ENCODE peak calls at places on chromosomes 1 and 21, in eight cellular contexts. E, M, U, H, X, W, J and B are unnamed samples. For H3K4me1, the result is how much of the 10 kb centered on the place peaks cover.

GRCh38 chr1:178739285-178740045 is 14.4 kb downstream of the RALGPS2 start:
- DNase-seq in E (no peak), M (no peak), U (no peak), X (peak), J (peak), W (no peak), H (no peak), B (no peak)

GRCh38 chr1:51519857-51520699 is 1.0 kb upstream of the EPS15 start:
- DNase-seq in E (no peak), M (no peak), W (no peak), J (peak), H (no peak), X (peak), U (peak), B (no peak)

GRCh38 chr21:44601596-44602473 is 1.4 kb downstream of the KRTAP10-7 start:
- DNase-seq in H (no peak), E (no peak), X (no peak), W (no peak), U (no peak), J (no peak), M (no peak), B (no peak)

GRCh38 chr1:104264506-104264905 is 514.8 kb downstream of the AMY1C start:
- DNase-seq in U (no peak), H (no peak), J (no peak), M (no peak), E (no peak), W (no peak), X (no peak), B (no peak)

GRCh38 chr1:203346060-203346754 is 4.7 kb downstream of the FMOD start:
- DNase-seq in X (no peak), M (no peak), W (no peak), E (no peak), H (no peak), U (no peak), J (no peak), B (no peak)

GRCh38 chr1:76133977-76134376 is 59.4 kb downstream of the ST6GALNAC3 start:
- DNase-seq in H (no peak), E (no peak), W (no peak), U (no peak), J (no peak), X (no peak), M (no peak), B (no peak)

GRCh38 chr1:156898151-156898550 is 4.6 kb downstream of the PEAR1 start:
- DNase-seq in U (peak), J (peak), X (peak), E (no peak), H (no peak), M (no peak), W (peak), B (no peak)

GRCh38 chr1:27111771-27112573 is 43.0 kb downstream of the SLC9A1 start:
- DNase-seq in M (no peak), U (peak), E (peak), W (peak), H (no peak), X (peak), J (peak), B (peak)

GRCh38 chr1:8137406-8138244 is 111.5 kb upstream of the ERRFI1 start:
- DNase-seq in W (no peak), J (peak), X (peak), U (peak), H (peak), M (no peak), E (peak), B (no peak)

GRCh38 chr1:202240956-202241355 is 47.4 kb downstream of the LGR6 start:
- DNase-seq in H (no peak), X (no peak), J (no peak), M (no peak), U (no peak), W (no peak), E (peak), B (no peak)

GRCh38 chr1:2301607-2302291 is 73.6 kb downstream of the SKI start:
- DNase-seq in H (no peak), X (no peak), U (no peak), J (no peak), E (no peak), W (no peak), M (no peak), B (no peak)

GRCh38 chr1:217425528-217425927 is 205.4 kb downstream of the GPATCH2 start:
- DNase-seq in W (no peak), E (no peak), X (peak), J (no peak), M (no peak), H (peak), U (no peak), B (no peak)

GRCh38 chr1:160131803-160132565 is 16.4 kb downstream of the ATP1A2 start:
- DNase-seq in M (no peak), X (no peak), J (no peak), H (no peak), U (no peak), E (peak), W (peak), B (no peak)

GRCh38 chr1:160135051-160135592 is 16.3 kb upstream of the ATP1A4 start:
- DNase-seq in X (no peak), U (no peak), H (no peak), W (no peak), M (no peak), E (no peak), J (no peak), B (no peak)

GRCh38 chr1:160136926-160137200 is 14.5 kb upstream of the ATP1A4 start:
- DNase-seq in J (no peak), W (no peak), M (no peak), X (no peak), E (no peak), H (no peak), U (no peak), B (no peak)

GRCh38 chr1:160136121-160136925 is 15.1 kb upstream of the ATP1A4 start:
- DNase-seq in W (no peak), U (no peak), M (no peak), E (no peak), J (no peak), H (no peak), X (no peak), B (no peak)

DNA sequence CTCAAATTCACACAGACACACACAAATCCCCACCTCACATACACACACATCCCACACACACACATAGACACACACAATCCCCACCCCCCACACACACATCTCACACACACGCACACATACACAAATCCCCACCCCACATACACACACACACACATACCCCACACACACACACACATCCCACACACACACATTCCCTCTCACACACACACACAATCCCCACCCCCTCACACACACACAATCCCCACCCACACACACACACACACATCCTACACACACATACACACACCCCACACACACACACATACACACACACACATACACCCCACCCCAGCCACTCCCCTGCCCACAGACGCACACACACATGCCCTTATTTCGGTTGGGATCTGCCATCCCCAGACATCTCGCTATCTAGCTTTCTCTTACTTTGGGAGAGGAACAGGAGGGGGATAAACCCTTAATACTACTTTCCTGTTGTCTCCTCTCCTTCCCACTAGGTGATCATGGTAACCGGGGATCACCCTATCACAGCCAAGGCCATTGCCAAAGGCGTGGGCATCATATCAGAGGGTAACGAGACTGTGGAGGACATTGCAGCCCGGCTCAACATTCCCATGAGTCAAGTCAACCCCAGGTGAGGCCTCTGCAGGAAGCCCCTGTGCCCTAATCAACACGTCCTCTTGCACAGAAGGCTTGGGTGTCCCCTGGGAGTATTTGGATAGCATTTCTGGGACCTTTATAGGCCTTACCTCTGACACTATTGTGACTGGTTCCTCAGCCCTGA is 17.2 kb upstream of the ATP1A4 start:
- DNase-seq in U (no peak), H (no peak), X (no peak), J (no peak), W (no peak), E (no peak), M (no peak), B (no peak)
- TF ChIP-seq CTCF in U (no peak), H (no peak), X (no peak), J (no peak), W (no peak), E (no peak), M (no peak), B (no peak)

GRCh38 chr1:212412374-212412773 is 2.3 kb downstream of the PACC1 start:
- DNase-seq in H (no peak), E (no peak), W (no peak), J (no peak), X (no peak), M (peak), U (no peak), B (no peak)

GRCh38 chr1:212414328-212415106 is at the start of gene PACC1:
- DNase-seq in E (peak), M (no peak), U (peak), W (peak), J (peak), X (peak), H (peak), B (peak)

GRCh38 chr1:212413902-212414327 is 771 bp downstream of the PACC1 start:
- DNase-seq in H (peak), J (peak), X (peak), E (no peak), W (no peak), M (no peak), U (no peak), B (no peak)

GRCh38 chr1:212410231-212410825 is 4.4 kb downstream of the PACC1 start:
- DNase-seq in J (no peak), U (no peak), M (no peak), H (no peak), W (no peak), E (no peak), X (no peak), B (no peak)

DNA sequence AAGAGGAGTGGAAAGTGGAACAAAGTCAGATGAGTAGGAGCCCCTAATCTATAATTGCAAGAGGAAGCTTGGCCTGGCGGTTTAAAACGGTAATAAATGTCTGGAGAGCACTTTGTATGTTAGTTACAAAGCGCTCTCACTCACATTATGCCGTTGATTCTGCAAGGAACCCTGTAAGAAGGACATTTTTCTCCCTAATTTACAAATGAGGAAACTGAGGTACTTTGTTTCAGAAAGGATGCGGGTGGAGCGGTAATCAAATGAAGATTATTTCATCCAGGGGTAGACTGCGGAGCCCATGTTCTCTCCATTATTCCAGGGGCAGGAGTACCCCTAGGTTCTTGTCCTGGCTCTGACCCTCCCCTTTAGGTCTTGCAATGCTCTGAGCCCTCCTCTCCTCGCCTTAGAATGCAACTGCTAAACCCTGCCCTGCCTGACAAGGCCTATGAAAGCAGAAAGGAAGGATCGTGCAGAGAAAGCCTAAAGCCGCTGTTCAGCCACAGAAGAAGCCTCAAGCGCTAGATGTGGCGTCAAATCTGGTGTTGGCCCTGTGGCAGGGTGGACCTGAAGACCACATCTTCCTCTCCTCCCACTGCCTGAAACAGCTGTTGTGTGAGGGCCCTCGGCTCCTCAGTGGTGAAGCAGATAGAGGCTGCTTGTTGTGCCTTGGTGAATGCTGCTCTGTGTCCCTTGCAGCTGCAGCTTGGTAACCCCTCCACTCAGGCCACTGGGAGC is 588 bp upstream of the PACC1 start:
- DNase-seq in E (no peak), J (no peak), U (no peak), X (no peak), W (no peak), H (no peak), M (no peak), B (no peak)
- H3K4me1 ChIP-seq in E (under half), J (under half), U (under half), X (under half), W (under half), H (under half), M (under half), B (under half)

DNA sequence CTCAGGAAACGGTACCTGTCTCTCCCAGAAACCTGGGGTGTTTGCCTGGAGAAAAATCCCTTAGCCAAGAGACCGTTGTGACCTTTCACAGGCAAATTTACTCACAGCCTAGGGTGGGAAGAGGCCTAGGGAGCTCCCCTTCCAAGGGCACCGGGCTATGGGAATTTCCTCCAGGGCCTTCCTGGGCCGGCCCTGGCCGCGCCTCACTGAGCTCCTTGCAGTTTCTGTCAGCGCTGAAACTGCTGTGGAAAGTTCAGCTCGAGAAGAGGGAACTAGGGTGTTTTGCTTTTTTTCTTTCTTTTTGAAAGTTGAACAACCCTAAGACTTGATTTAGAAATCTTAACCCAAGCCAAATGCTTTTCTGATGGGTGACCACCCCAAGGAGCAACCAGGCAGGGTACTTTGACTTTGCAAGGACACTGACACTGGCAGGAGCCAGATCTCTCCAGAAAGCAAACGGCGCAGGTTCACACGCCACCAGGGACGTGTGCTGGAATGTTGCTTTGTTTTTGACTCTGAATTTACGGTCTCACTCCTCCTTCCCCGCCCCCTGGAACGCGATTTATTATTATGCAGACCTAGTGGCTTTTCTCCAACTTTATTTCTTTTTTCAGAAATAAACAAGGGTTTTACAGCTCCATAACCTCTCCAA is 229.6 kb upstream of the JUN start:
- DNase-seq in E (peak), H (peak), W (peak), J (peak), X (peak), U (peak), M (no peak), B (no peak)
- H3K4me3 ChIP-seq in E (peak), H (no peak), W (peak), J (peak), X (peak), U (peak), M (no peak), B (no peak)

GRCh38 chr1:94852758-94853157 is 32.6 kb downstream of the SLC44A3 start:
- DNase-seq in E (no peak), M (no peak), H (no peak), W (no peak), X (no peak), J (peak), U (no peak), B (no peak)
- TF ChIP-seq CTCF in E (peak), M (no peak), H (no peak), W (no peak), X (peak), J (peak), U (no peak), B (no peak)